ENCODE peak calls at places on chromosomes 7 and 10, in eight cellular contexts. B is fibroblast of lung; T is A549; M is HFFc6; J is mesothelial cell of epicardium; D is IMR-90; E is left ventricle myocardium inferior; S is CD8-positive, alpha-beta T cell. G is an unnamed sample.
A peak's percentile ranks its signal among the peaks of the same experiment; 100 is the strongest.

GRCh38 chr7:41792099-41792498 is 89.2 kb upstream of the INHBA start:
- DNase-seq in B (no peak), T (peak; percentile 2), M (peak; percentile 20), J (no peak), D (peak; percentile 41), E (no peak), S (no peak), G (peak; percentile 60)

GRCh38 chr10:98168147-98168546 is 33.7 kb downstream of the R3HCC1L start:
- DNase-seq in B (no peak), T (no peak), M (no peak), J (no peak), D (no peak), E (no peak), S (no peak), G (no peak)

GRCh38 chr7:105849122-105849855 is 27.1 kb downstream of the ATXN7L1 start:
- DNase-seq in B (no peak), T (peak; percentile 68), M (no peak), J (no peak), D (no peak), E (no peak), S (peak; percentile 68), G (peak; percentile 30)

GRCh38 chr10:72243822-72244437 is 27.9 kb upstream of the ASCC1 start:
- DNase-seq in B (peak; percentile 99), T (peak; percentile 96), M (peak; percentile 90), J (no peak), D (peak; percentile 90), E (peak; percentile 68), S (no peak), G (peak; percentile 95)

GRCh38 chr10:117132751-117133231 is 5.3 kb downstream of the VAX1 start:
- DNase-seq in B (no peak), T (no peak), M (no peak), J (no peak), D (no peak), E (no peak), S (no peak), G (no peak)

GRCh38 chr10:110746254-110746826 is 102.2 kb downstream of the RBM20 start:
- DNase-seq in B (peak; percentile 73), T (peak; percentile 66), M (peak; percentile 61), J (no peak), D (peak; percentile 71), E (no peak), S (peak; percentile 53), G (peak; percentile 84)

GRCh38 chr10:63005246-63005645 is 127.9 kb upstream of the NRBF2 start:
- DNase-seq in B (peak; percentile 92), T (no peak), M (peak; percentile 8), J (no peak), D (no peak), E (no peak), S (no peak), G (peak; percentile 46)

GRCh38 chr10:50508315-50509051 is 115.3 kb downstream of the SGMS1 start:
- DNase-seq in B (no peak), T (no peak), M (no peak), J (no peak), D (no peak), E (no peak), S (peak; percentile 12), G (no peak)

GRCh38 chr10:118914626-118915025 is 114.9 kb upstream of the NANOS1 start:
- DNase-seq in B (no peak), T (no peak), M (no peak), J (no peak), D (no peak), E (no peak), S (no peak), G (no peak)

GRCh38 chr7:34776748-34777358 is 118.8 kb downstream of the NPSR1 start:
- DNase-seq in B (no peak), T (no peak), M (no peak), J (no peak), D (no peak), E (no peak), S (no peak), G (no peak)
- TF ChIP-seq CTCF in B (no peak), T (no peak), M (no peak), J (no peak), D (no peak), E (no peak), S (no peak), G (no peak)

DNA sequence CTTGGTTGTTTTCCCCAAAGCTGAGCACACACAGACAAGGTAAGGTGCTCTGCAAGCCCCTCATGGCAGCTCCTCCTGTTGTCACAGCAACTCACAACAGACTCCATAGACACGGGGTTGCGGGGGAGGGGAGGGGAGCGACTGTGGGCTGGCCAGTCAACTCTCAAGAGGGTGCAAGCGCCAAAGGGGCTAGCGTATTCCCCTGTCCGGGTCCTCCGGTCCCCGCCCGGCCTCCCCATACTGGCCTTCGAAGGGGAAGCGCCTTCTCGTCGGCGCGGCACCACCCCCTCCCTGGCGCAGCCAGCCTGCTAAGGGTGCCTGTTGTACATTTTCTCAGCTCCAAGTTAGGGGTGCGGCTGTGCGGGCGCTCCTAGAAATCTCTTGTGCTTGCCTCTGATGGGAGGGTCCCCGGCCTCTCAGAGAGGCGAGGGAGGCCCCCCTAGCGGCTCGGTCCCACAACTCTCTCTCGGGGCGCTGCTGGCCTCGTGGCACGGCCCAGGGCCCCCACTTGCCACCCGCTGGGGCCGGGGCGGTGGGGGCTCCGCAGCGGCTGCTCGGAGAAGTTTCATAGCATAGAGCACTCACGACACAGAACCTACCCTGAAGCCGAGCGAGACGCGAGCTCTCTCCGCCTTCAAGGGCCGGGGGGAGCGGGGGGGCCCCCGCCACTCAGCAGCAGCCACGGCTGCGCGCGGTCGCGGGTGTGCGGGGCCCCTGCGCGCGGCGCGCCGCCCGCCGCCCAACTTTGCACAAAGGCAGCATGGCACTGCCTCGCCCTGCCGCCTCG is 420 bp downstream of the RHOBTB1 start:
- DNase-seq in B (peak; percentile 52), T (peak; percentile 70), M (peak; percentile 45), J (peak; percentile 37), D (peak; percentile 40), E (peak; percentile 71), S (no peak), G (peak; percentile 70)
- TF ChIP-seq CTCF in B (no peak), T (no peak), M (peak; percentile 46), J (no peak), D (no peak), E (no peak), S (no peak), G (no peak)

DNA sequence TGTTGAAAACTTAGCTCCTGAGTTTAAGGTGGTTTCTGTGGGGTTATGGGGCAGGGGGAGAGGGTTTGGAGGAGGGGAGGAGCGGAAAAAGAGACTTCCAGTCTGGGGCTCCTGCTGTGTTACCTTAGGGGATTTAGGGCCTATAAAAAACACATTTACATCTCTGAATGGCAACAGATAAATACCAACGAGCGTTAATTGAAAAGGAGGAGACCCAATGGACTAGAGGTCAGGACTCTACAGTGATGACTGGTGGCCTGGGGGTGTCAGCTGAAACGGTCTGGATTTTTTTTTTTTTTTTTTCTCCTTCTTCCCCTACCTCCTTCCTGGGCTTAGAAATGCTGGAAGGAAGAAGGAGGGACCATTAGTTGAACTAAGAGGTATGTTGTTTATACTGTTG is 47.4 kb downstream of the AUTS2 start:
- DNase-seq in B (no peak), T (no peak), M (no peak), J (no peak), D (no peak), E (no peak), S (no peak), G (no peak)
- TF ChIP-seq CTCF in B (no peak), T (no peak), M (no peak), J (no peak), D (no peak), E (no peak), S (no peak), G (no peak)

GRCh38 chr10:87864497-87865059 is 1.2 kb downstream of the PTEN start:
- DNase-seq in B (no peak), T (no peak), M (no peak), J (no peak), D (no peak), E (no peak), S (no peak), G (no peak)

GRCh38 chr10:87867453-87867852 is 4.0 kb downstream of the PTEN start:
- DNase-seq in B (no peak), T (no peak), M (no peak), J (no peak), D (no peak), E (no peak), S (no peak), G (no peak)

GRCh38 chr10:87866575-87866974 is 3.1 kb downstream of the PTEN start:
- DNase-seq in B (no peak), T (no peak), M (no peak), J (no peak), D (no peak), E (no peak), S (no peak), G (no peak)

GRCh38 chr10:87863102-87863943 is at the start of the genes KLLN and PTEN:
- DNase-seq in B (peak; percentile 94), T (peak; percentile 95), M (peak; percentile 91), J (peak; percentile 80), D (peak; percentile 91), E (peak; percentile 93), S (peak; percentile 78), G (peak; percentile 97)

DNA sequence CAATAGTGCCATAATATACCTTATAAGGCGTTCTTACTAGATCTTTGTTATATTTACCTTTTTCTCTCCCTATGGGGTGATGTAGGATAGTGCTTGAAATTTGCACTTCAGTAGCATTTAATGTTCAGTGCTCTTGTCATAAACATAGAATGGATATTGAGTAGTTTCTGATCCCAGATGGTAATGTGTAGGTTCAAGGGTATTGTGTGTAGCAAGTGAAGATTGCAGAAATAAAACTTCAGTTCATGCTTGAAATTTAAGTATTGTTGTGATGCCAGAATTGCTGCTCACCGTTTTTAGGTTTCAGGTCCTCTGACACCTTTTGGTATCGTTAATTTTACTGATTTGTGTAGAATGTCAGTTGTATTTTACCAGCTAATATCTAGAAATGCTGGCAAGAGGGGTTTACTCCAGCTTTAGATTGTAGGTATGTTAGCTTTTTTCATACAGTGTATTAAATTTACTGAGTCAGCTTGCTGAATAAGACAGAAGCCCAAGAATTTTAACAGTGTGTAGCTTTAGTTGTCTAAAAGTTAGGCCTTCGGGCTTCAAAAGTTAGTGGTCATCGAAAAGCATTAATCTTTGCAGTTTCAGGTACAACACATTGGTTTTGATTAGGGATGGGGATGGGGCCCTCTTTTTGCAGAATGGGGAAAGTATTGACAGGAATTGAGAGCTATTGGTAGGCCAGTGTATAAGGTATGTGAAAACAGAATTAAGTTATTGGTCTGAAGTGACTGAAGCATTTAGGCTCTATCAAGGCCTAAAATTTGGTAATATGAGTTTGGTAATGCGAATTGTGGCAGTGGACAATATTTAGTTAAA is 2.0 kb downstream of the PTEN start:
- DNase-seq in B (no peak), T (no peak), M (no peak), J (no peak), D (no peak), E (no peak), S (no peak), G (no peak)
- TF ChIP-seq CTCF in B (no peak), T (no peak), M (no peak), J (no peak), D (no peak), E (no peak), S (no peak), G (no peak)

GRCh38 chr7:82778021-82778420 is 334.4 kb upstream of the CACNA2D1 start:
- DNase-seq in B (peak; percentile 36), T (no peak), M (peak; percentile 17), J (no peak), D (peak; percentile 58), E (no peak), S (no peak), G (peak; percentile 49)
- TF ChIP-seq CTCF in B (no peak), T (no peak), M (no peak), J (no peak), D (no peak), E (no peak), S (no peak), G (no peak)